ENCODE peak calls at places on chromosome 11, in ten cellular contexts. G, L, E, Y, H, R, O, V, X and D are unnamed samples.

GRCh38 chr11:69588270-69588669 is 52.7 kb upstream of the CCND1 start:
- DNase-seq in X (no peak), O (peak; percentile 66), L (no peak), V (no peak), Y (no peak), E (no peak), G (no peak), R (peak; percentile 85), H (no peak), D (no peak)

GRCh38 chr11:70470127-70470526 is 71.8 kb downstream of the CTTN start:
- DNase-seq in H (no peak), O (no peak), G (no peak), R (no peak), Y (no peak), V (no peak), E (no peak), L (no peak), X (no peak), D (no peak)

GRCh38 chr11:26777276-26777939 is 55.5 kb upstream of the SLC5A12 start:
- DNase-seq in X (no peak), H (no peak), O (no peak), L (no peak), Y (no peak), E (no peak), G (no peak), V (no peak), R (no peak), D (no peak)

GRCh38 chr11:120431633-120432032 is 79.9 kb upstream of the GRIK4 start:
- DNase-seq in V (no peak), O (no peak), R (peak; percentile 48), X (no peak), E (no peak), G (peak; percentile 15), Y (no peak), H (no peak), L (no peak), D (no peak)

GRCh38 chr11:32478277-32478731 is 43.0 kb upstream of the WT1 start:
- DNase-seq in Y (no peak), O (no peak), L (peak; percentile 6), R (no peak), E (no peak), H (no peak), V (no peak), G (no peak), X (peak; percentile 12), D (no peak)

GRCh38 chr11:70628881-70629844 is 230.8 kb downstream of the CTTN start:
- DNase-seq in Y (no peak), L (no peak), E (peak; percentile 64), X (no peak), H (peak; percentile 64), R (no peak), V (no peak), O (no peak), G (peak; percentile 64), D (no peak)

GRCh38 chr11:62556102-62556871 is 9.7 kb upstream of the AHNAK start:
- DNase-seq in X (peak; percentile 87), Y (peak; percentile 77), O (peak; percentile 81), H (peak; percentile 85), G (peak; percentile 90), V (peak; percentile 97), E (peak; percentile 90), R (peak; percentile 98), L (peak; percentile 90), D (peak; percentile 78)

GRCh38 chr11:44899959-44900358 is 50.7 kb downstream of the TP53I11 start:
- DNase-seq in L (no peak), V (no peak), X (peak; percentile 41), E (peak; percentile 21), Y (no peak), R (peak; percentile 39), O (no peak), G (peak; percentile 63), H (no peak), D (peak; percentile 53)

GRCh38 chr11:72781313-72782080 is 12.3 kb downstream of the STARD10 start:
- DNase-seq in V (no peak), L (no peak), R (peak; percentile 28), X (peak; percentile 67), H (peak; percentile 52), Y (peak; percentile 40), O (no peak), G (peak; percentile 92), E (peak; percentile 64), D (peak; percentile 52)

GRCh38 chr11:14193644-14194043 is 165.3 kb downstream of the RRAS2 start:
- DNase-seq in G (no peak), E (no peak), X (no peak), H (no peak), O (no peak), V (no peak), Y (no peak), L (no peak), R (no peak), D (no peak)

GRCh38 chr11:46504817-46505613 is 88.8 kb downstream of the AMBRA1 start:
- DNase-seq in V (no peak), O (no peak), R (no peak), G (no peak), L (no peak), H (no peak), X (no peak), Y (no peak), E (no peak), D (no peak)

GRCh38 chr11:64206457-64207246 is at the start of gene FERMT3:
- DNase-seq in H (peak; percentile 74), O (no peak), E (peak; percentile 90), G (peak; percentile 27), R (no peak), L (no peak), Y (peak; percentile 53), X (no peak), V (peak; percentile 74), D (no peak)

DNA sequence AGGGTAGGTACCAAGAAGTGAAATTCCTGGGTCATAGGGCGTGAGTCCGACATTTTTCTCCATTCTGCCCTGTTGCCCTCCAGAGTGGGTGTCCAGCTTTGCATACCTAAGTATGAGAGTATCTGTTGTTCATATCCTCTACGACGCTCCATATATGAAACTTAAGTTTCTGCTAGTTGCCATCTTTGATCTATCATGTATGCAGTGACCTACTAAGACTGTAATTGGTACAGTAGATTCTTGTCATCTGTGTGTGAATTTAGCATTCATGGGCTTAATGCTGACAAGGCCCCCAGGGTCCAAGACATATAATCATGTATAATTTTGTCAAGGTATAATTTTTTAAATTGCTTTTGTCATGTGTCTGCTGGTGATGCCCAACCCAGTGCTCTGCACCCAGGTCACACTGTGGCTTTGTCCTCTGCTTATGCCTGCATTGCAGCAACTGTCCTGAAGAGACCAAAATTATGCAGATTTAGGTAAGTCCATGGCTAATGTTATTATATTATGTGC is 12.1 kb downstream of the NEAT1 start:
- DNase-seq in E (peak; percentile 7), X (no peak), V (no peak), R (no peak), G (no peak), H (no peak), O (no peak), Y (no peak), L (no peak), D (no peak)
- H3K4me3 ChIP-seq in E (no peak overlapping the region), X (no peak overlapping the region), V (no peak overlapping the region), R (no peak overlapping the region), G (peak overlapping the region; percentile 77), H (peak overlapping the region; percentile 8), O (no peak overlapping the region), Y (no peak overlapping the region), L (no peak overlapping the region), D (no peak overlapping the region)

GRCh38 chr11:9172394-9172793 is 81.0 kb upstream of the SCUBE2 start:
- DNase-seq in O (no peak), V (no peak), H (no peak), Y (no peak), L (no peak), R (no peak), G (no peak), E (no peak), X (no peak), D (no peak)

GRCh38 chr11:9170450-9170849 is 79.1 kb upstream of the SCUBE2 start:
- DNase-seq in O (no peak), X (no peak), G (no peak), H (no peak), E (no peak), V (no peak), R (no peak), Y (no peak), L (no peak), D (no peak)

DNA sequence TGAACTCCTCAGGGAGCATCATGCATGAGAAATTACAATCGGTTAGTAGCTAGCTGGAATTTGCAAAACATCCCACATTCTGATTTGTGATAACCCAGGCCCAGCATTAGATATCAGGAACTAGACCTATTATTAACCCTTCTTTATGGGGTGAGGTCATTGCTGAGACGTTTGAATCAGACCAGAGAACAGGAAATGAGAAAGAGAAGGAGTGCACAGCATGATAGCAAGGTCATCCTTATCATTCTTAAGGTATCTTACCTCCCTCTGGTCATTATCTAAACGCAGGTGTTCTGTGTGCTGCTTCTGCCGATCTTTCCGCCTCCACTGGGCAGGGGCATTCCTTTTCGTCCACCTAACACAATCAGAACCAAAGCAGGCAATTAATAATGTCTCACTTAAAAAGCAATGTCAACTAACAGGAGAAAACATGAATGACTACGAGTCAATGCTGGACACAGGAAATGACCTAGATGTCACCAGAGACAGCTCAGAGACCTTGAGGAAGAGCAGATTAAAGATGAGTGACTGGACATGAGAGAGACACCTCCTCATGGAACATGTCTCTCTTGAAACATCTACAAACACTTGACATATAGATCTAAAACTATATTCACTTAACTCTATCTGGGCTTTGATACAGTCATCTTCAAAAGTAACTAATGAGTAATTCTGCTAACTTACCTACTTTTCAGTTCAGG is 78.3 kb upstream of the SCUBE2 start:
- DNase-seq in H (no peak), X (no peak), O (no peak), E (no peak), G (no peak), L (no peak), Y (no peak), R (no peak), V (no peak), D (no peak)
- H3K36me3 ChIP-seq in H (peaks cover 82% of the 10 kb centered on the region), X (peaks cover 49% of the 10 kb centered on the region), O (peaks cover 10% of the 10 kb centered on the region), E (no peaks in the 10 kb centered on the region), G (peaks cover 53% of the 10 kb centered on the region), L (no peaks in the 10 kb centered on the region), Y (peaks cover 18% of the 10 kb centered on the region), R (peaks cover 3% of the 10 kb centered on the region), V (peaks cover 16% of the 10 kb centered on the region), D (peaks cover 46% of the 10 kb centered on the region)

DNA sequence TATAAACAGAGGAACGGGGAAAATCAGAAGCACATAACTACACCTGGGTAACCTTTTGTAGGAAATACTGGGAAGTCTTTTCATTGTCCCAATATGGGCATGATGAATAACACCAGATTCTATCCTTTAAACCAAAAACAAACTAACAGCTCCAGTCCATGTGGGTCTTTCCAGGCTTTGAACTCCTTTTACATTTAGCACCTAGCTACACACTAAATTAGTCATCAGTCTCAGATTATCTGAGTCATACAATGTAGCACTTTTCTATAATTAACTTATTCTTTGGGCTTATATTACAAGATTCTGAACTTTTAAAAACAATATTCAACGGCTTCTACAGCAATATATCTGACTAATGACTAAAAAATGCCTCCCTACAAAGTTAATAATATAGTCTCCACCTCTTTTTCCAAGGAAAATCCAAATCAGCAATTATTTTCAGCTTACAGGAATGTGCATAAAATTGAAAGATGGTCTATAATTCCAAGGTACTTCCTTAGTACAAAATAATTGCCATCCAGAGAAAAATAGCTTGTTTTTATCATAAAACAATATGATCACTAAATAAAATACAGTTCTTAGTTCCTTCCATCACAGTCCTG is 26.3 kb downstream of the STK33 start:
- DNase-seq in Y (no peak), G (no peak), E (no peak), R (no peak), L (no peak), O (no peak), V (no peak), X (no peak), H (no peak), D (no peak)
- TF ChIP-seq CTCF in Y (no peak), G (no peak), E (no peak), R (no peak), L (no peak), O (no peak), V (no peak), X (no peak), H (no peak), D (no peak)

GRCh38 chr11:114039551-114039950 is 20.0 kb upstream of the ZBTB16 start:
- DNase-seq in R (no peak), Y (no peak), L (no peak), O (no peak), H (no peak), G (no peak), E (no peak), V (no peak), X (no peak), D (no peak)
- H3K4me3 ChIP-seq in R (no peak overlapping the region), Y (no peak overlapping the region), L (no peak overlapping the region), O (no peak overlapping the region), H (no peak overlapping the region), G (no peak overlapping the region), E (no peak overlapping the region), V (no peak overlapping the region), X (no peak overlapping the region), D (no peak overlapping the region)